ENCODE peak calls at places on chromosomes 6 and 20, in six cellular contexts. H, V, W, Q, U and R are unnamed samples. For H3K9me3 and H3K4me1, the result is how much of the 10 kb centered on the place peaks cover.

GRCh38 chr6:151254451-151255081 is 14.8 kb downstream of the AKAP12 start:
- DNase-seq in U (no peak), V (no peak), Q (no peak), W (no peak), H (no peak), R (no peak)

GRCh38 chr6:150492507-150492906 is 107.2 kb upstream of the PLEKHG1 start:
- DNase-seq in H (no peak), W (peak), U (no peak), Q (no peak), V (peak), R (no peak)

GRCh38 chr6:118565317-118565960 is 17.3 kb downstream of the PLN start:
- DNase-seq in U (peak), V (no peak), H (no peak), Q (no peak), W (peak), R (no peak)

GRCh38 chr6:134415681-134416080 is 97.8 kb upstream of the SGK1 start:
- DNase-seq in W (peak), V (no peak), H (no peak), Q (no peak), U (no peak), R (no peak)

GRCh38 chr6:16698163-16698533 is 63.1 kb downstream of the ATXN1 start:
- DNase-seq in W (no peak), H (peak), V (no peak), Q (no peak), U (no peak), R (no peak)

GRCh38 chr6:169723991-169724553 is at the start of gene PHF10:
- DNase-seq in U (peak), H (peak), V (no peak), W (peak), Q (no peak), R (peak)

GRCh38 chr20:13717631-13718044 is 67.1 kb downstream of the ESF1 start:
- DNase-seq in W (no peak), Q (no peak), U (peak), H (no peak), V (no peak), R (no peak)

GRCh38 chr20:41191562-41192500 is 54.5 kb downstream of the PLCG1 start:
- DNase-seq in U (no peak), Q (no peak), W (no peak), H (no peak), V (no peak), R (no peak)

GRCh38 chr20:37773260-37773825 is 79.5 kb downstream of the CTNNBL1 start:
- DNase-seq in V (no peak), W (no peak), U (no peak), Q (no peak), H (no peak), R (no peak)

GRCh38 chr20:43191946-43192847 is 2.5 kb upstream of the PTPRT start:
- DNase-seq in U (no peak), H (peak), V (no peak), Q (no peak), W (peak), R (no peak)

GRCh38 chr6:152091201-152091600 is 283.7 kb downstream of the ESR1 start:
- DNase-seq in V (no peak), W (no peak), Q (no peak), H (no peak), U (no peak), R (no peak)

GRCh38 chr6:15879372-15880261 is 216.8 kb upstream of the DTNBP1 start:
- DNase-seq in V (no peak), W (peak), Q (peak), H (no peak), U (peak), R (peak)

GRCh38 chr6:69086689-69087088 is 451.6 kb downstream of the ADGRB3 start:
- DNase-seq in H (no peak), U (no peak), Q (no peak), V (no peak), W (no peak), R (no peak)

GRCh38 chr6:79671605-79672266 is 40.6 kb downstream of the SH3BGRL2 start:
- DNase-seq in W (peak), Q (peak), H (no peak), V (peak), U (peak), R (peak)

GRCh38 chr20:14526891-14527290 is 189.5 kb upstream of the FLRT3 start:
- DNase-seq in H (no peak), V (no peak), U (no peak), Q (no peak), W (no peak), R (no peak)

GRCh38 chr6:81962198-81962597 is 209.7 kb upstream of the TENT5A start:
- DNase-seq in U (no peak), V (no peak), H (no peak), Q (no peak), W (no peak), R (no peak)

GRCh38 chr6:34656378-34657036 is 40.1 kb downstream of the ILRUN start:
- DNase-seq in W (peak), V (no peak), H (no peak), Q (no peak), U (peak), R (no peak)

GRCh38 chr6:142635130-142635529 is 309.8 kb downstream of the HIVEP2 start:
- DNase-seq in V (no peak), H (no peak), U (no peak), W (no peak), Q (no peak), R (no peak)

GRCh38 chr6:9083108-9083507 is 647.8 kb upstream of the SLC35B3 start:
- DNase-seq in W (no peak), Q (no peak), H (no peak), U (no peak), V (no peak), R (no peak)

GRCh38 chr6:165846123-165846966 is 183.3 kb upstream of the PDE10A start:
- DNase-seq in W (peak), U (no peak), V (no peak), Q (no peak), H (no peak), R (no peak)

GRCh38 chr20:61370841-61371303 is 118.8 kb downstream of the CDH4 start:
- DNase-seq in V (no peak), Q (no peak), H (peak), W (no peak), U (no peak), R (no peak)

GRCh38 chr6:24721461-24722215 is 2.7 kb upstream of the C6orf62 start:
- DNase-seq in Q (no peak), U (no peak), H (no peak), V (no peak), W (peak), R (no peak)

GRCh38 chr6:474454-475185 is 83.1 kb downstream of the IRF4 start:
- DNase-seq in W (peak), Q (no peak), U (peak), H (peak), V (no peak), R (no peak)

GRCh38 chr20:11083841-11084240 is 410.0 kb upstream of the JAG1 start:
- DNase-seq in Q (no peak), W (no peak), V (no peak), U (no peak), H (no peak), R (no peak)

GRCh38 chr6:105815657-105816555 is 270.2 kb upstream of the PRDM1 start:
- DNase-seq in W (no peak), Q (no peak), H (no peak), V (no peak), U (no peak), R (no peak)

GRCh38 chr20:59706106-59706693 is 101.9 kb downstream of the PHACTR3 start:
- DNase-seq in V (no peak), Q (no peak), W (no peak), H (no peak), U (no peak), R (no peak)
- H3K9me3 ChIP-seq in V (under half), Q (under half), W (under half), H (under half), U (under half), R (under half)

DNA sequence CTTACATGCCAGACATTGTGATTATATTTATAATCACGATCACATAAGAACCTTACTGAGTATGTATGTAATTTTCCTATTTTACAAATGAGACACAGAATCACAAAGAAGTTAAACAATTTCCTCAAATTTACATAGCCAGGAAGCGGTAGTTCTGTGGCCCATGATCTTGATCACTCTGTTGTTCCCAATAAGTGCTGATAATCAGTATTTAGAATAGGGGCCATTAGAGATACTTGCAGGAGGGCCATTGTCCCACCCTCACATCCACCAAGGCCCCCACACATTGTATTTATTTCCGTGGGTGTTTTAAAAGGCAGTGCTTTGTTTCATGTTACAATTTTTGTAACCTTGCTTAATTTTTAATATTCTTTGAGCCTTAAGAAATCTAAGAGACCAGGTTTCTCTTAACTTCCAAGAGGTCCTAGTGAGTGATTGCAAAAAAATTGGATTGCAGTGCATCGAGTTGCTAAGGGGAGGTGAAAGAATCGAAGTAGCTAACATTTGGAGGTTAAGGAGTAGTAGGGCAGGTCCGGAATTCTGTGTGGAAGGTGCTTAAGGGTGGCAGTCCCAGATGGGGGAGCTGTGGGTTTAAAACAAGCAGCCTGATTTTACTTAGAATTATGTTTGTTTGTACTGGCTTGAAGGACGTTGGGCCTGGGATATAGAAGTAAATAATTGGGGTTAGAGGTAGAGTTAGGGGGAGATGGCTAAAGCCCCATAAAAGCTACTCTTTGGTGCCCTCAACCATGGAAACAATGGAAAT is 339.4 kb downstream of the CDKAL1 start:
- DNase-seq in W (no peak), V (no peak), H (peak), Q (no peak), U (no peak), R (no peak)
- H3K4me1 ChIP-seq in W (under half), V (under half), H (under half), Q (under half), U (under half), R (under half)

GRCh38 chr6:37131104-37131959 is 38.6 kb upstream of the PIM1 start:
- DNase-seq in H (peak), U (no peak), W (peak), V (no peak), Q (peak), R (peak)

GRCh38 chr6:37127961-37128862 is 41.7 kb upstream of the PIM1 start:
- DNase-seq in U (no peak), H (no peak), W (peak), V (no peak), Q (no peak), R (peak)

GRCh38 chr6:37131960-37132253 is 38.0 kb upstream of the PIM1 start:
- DNase-seq in W (no peak), U (no peak), H (no peak), Q (no peak), V (no peak), R (no peak)

GRCh38 chr6:37126961-37127360 is 43.0 kb upstream of the PIM1 start:
- DNase-seq in H (no peak), V (no peak), W (no peak), U (no peak), Q (no peak), R (no peak)

GRCh38 chr6:37130704-37131103 is 39.2 kb upstream of the PIM1 start:
- DNase-seq in Q (peak), U (no peak), V (no peak), H (no peak), W (peak), R (peak)
- H3K27ac ChIP-seq in Q (peak), U (no peak), V (no peak), H (no peak), W (peak), R (peak)

DNA sequence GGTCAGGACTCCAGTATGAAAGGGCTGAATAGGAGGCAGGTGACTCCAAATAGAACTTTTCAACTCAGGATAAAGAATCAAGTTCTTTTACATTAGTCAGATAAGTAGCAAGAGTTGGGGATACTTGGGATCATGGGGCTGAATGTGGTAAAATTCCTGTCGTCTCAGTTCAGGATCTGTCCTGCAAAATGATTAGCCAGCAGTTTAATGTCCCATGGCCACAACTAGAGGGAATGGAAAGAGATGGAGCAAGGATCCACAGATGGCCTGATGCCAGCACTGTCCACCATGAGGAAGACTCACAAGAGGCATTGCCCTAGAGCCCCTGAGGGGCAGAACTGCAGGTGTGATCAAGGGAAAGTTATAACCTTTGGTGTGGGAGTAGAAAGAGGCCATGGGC is 2.1 kb downstream of the DEFB121 start:
- DNase-seq in U (no peak), V (no peak), H (no peak), W (no peak), Q (no peak), R (no peak)
- H3K9me3 ChIP-seq in U (under half), V (under half), H (under half), W (under half), Q (under half), R (under half)

DNA sequence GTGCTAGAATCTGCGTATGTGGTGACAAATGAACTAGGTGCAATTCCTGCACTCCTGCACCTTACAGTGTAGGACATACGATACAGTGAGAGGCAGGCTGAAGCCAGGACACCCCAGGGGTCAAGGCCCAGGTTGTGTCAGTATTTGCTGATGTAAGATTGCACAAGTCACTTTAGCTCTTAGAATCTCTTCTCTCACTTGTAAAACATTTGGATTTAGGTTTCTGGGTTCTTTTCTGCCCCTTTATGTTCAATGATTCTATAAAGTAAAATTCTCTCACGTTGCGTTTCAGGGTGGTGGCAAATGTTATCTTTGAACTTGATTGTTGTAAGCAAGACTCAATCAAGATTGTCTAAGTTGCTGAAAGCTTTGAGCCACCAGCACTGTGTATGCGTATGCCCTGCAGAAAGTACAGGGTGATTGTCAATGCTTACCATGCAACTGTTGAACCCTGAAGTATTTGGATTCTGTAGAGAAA is 105.9 kb upstream of the CITED2 start:
- DNase-seq in V (no peak), H (no peak), U (no peak), W (no peak), Q (no peak), R (no peak)
- H3K4me1 ChIP-seq in V (under half), H (half or more), U (under half), W (under half), Q (under half), R (under half)

GRCh38 chr6:45951291-45951690 is 64.4 kb downstream of the CLIC5 start:
- DNase-seq in Q (no peak), W (no peak), V (no peak), H (no peak), U (no peak), R (no peak)

GRCh38 chr6:45952546-45952945 is 63.1 kb downstream of the CLIC5 start:
- DNase-seq in Q (no peak), W (no peak), U (no peak), V (no peak), H (no peak), R (no peak)

GRCh38 chr6:45955597-45955996 is 60.1 kb downstream of the CLIC5 start:
- DNase-seq in W (peak), Q (no peak), H (no peak), V (no peak), U (no peak), R (no peak)

GRCh38 chr6:45949256-45949655 is 66.4 kb downstream of the CLIC5 start:
- DNase-seq in U (no peak), V (no peak), W (no peak), H (no peak), Q (no peak), R (no peak)

GRCh38 chr6:45951771-45952529 is 63.7 kb downstream of the CLIC5 start:
- DNase-seq in H (no peak), W (peak), V (no peak), U (no peak), Q (no peak), R (no peak)
- H3K27ac ChIP-seq in H (no peak), W (no peak), V (no peak), U (no peak), Q (no peak), R (peak)

GRCh38 chr6:27448456-27448855 is 24.4 kb downstream of the ZNF184 start:
- DNase-seq in W (no peak), V (no peak), H (no peak), Q (no peak), U (no peak), R (no peak)
- H3K9me3 ChIP-seq in W (under half), V (under half), H (under half), Q (half or more), U (half or more), R (half or more)

DNA sequence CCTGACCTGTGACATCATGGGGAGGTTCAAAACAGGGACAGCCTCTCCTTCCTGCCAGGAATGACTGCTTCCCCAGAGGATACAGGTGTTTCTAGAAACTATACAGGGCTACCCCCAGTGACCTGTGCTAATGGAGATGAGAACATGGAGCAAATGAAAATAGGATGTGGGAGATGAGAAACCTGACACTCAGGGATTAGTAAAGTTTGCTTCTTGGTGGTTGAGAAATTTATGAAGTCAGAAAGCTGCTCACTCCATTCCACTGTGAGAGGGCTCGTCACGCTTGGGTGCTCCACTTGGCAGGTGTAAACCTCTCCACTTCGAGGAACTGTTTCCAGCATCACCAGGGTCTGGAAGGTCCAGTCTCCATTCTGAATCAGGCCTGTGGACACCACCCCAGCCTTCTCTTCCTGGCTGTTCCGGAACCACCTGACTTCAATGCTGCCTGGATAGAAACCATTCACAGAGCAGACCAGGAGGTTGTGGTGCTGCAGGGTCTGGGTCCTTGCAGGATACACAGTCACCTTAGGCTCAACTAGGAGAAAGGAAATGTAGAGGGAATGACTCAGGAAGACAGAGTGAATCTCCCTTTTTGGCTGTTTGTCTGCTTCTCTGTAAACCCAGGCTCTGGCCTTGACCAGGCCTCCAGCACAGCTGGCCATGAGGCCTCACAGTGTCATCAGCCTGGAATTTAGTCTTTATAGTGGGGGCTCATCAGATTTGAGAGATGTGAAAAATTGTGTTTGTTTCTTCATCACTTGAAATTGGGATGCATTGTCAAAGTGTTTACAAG is 10.8 kb downstream of the HLA-DRB5 start:
- DNase-seq in Q (no peak), H (no peak), U (no peak), W (no peak), V (no peak), R (no peak)
- H3K4me1 ChIP-seq in Q (under half), H (under half), U (under half), W (under half), V (under half), R (under half)

GRCh38 chr20:50651676-50652075 is 39.7 kb downstream of the RIPOR3 start:
- DNase-seq in W (no peak), Q (no peak), H (no peak), U (no peak), V (no peak), R (no peak)
- H3K27ac ChIP-seq in W (no peak), Q (no peak), H (no peak), U (no peak), V (no peak), R (no peak)

GRCh38 chr6:168300975-168301647 is 18.5 kb downstream of the DACT2 start:
- DNase-seq in Q (no peak), U (no peak), V (no peak), H (no peak), W (no peak), R (no peak)
- H3K9me3 ChIP-seq in Q (under half), U (under half), V (under half), H (under half), W (under half), R (under half)